ENCODE peak calls at places on chromosomes 5 and 9, in ten cellular contexts. S is choroid plexus epithelial cell, J is cardiac fibroblast, B is retinal pigment epithelial cell, D is GM12865, Q is brain microvascular endothelial cell, O is ovary, H is heart right ventricle, U is mammary epithelial cell, R is mucosa of descending colon. G is an unnamed sample.

GRCh38 chr5:13972029-13972428 is 27.5 kb upstream of the DNAH5 start:
- DNase-seq in R (no peak), H (no peak), S (no peak), B (no peak), Q (no peak), D (no peak), O (no peak), U (no peak), J (no peak), G (no peak)

GRCh38 chr9:38035873-38036272 is 33.2 kb downstream of the SHB start:
- DNase-seq in O (no peak), D (no peak), B (no peak), U (peak), Q (peak), S (peak), R (no peak), H (no peak), J (peak), G (peak)

GRCh38 chr9:69324549-69325401 is at the start of gene ENTREP1:
- DNase-seq in B (peak), J (peak), S (peak), H (peak), O (peak), D (no peak), Q (no peak), U (peak), R (peak), G (peak)

GRCh38 chr5:6495433-6496206 is 47.0 kb downstream of the UBE2QL1 start:
- DNase-seq in H (no peak), O (no peak), U (no peak), D (no peak), J (no peak), R (no peak), B (no peak), Q (no peak), S (no peak), G (no peak)

GRCh38 chr5:55497712-55498111 is 37.1 kb downstream of the PLPP1 start:
- DNase-seq in Q (no peak), U (no peak), O (no peak), H (no peak), D (no peak), S (no peak), J (no peak), R (no peak), B (no peak), G (no peak)

GRCh38 chr9:126261584-126262356 is 64.9 kb upstream of the MVB12B start:
- DNase-seq in S (peak), H (no peak), J (peak), U (no peak), R (no peak), B (no peak), O (no peak), D (no peak), Q (no peak), G (no peak)

GRCh38 chr5:121853853-121854252 is 2.2 kb downstream of the FTMT start:
- DNase-seq in B (no peak), Q (no peak), R (no peak), J (no peak), U (no peak), S (no peak), H (no peak), D (no peak), O (no peak), G (peak)

GRCh38 chr5:32506251-32506661 is 61.7 kb upstream of the ZFR start:
- DNase-seq in S (peak), B (no peak), J (peak), Q (no peak), D (no peak), O (no peak), H (peak), U (no peak), R (no peak), G (peak)

GRCh38 chr5:91409304-91409703 is 26.2 kb upstream of the ARRDC3 start:
- DNase-seq in O (no peak), H (no peak), S (no peak), J (no peak), Q (no peak), R (no peak), B (no peak), U (no peak), D (no peak), G (no peak)

GRCh38 chr9:6090811-6091210 is 75.4 kb upstream of the RANBP6 start:
- DNase-seq in D (no peak), U (no peak), J (no peak), B (no peak), S (no peak), R (no peak), O (no peak), Q (no peak), H (no peak), G (no peak)

GRCh38 chr5:51382759-51383493 is at the start of gene ISL1:
- DNase-seq in H (no peak), B (peak), O (no peak), J (peak), S (peak), U (peak), D (no peak), R (peak), Q (peak), G (peak)

GRCh38 chr9:76463211-76463610 is 4.2 kb downstream of the GCNT1 start:
- DNase-seq in Q (no peak), S (no peak), H (no peak), B (no peak), R (no peak), D (peak), U (no peak), O (no peak), J (no peak), G (no peak)

GRCh38 chr5:44345871-44346270 is 43.3 kb downstream of the FGF10 start:
- DNase-seq in J (no peak), H (no peak), Q (no peak), O (no peak), D (no peak), U (no peak), B (no peak), S (no peak), R (no peak), G (no peak)

GRCh38 chr5:57211039-57211438 is 37.2 kb downstream of the GPBP1 start:
- DNase-seq in U (no peak), O (no peak), R (no peak), J (no peak), S (no peak), H (no peak), Q (no peak), B (no peak), D (no peak), G (no peak)

GRCh38 chr5:157100140-157100679 is 8.6 kb downstream of the HAVCR2 start:
- DNase-seq in S (peak), H (no peak), B (no peak), Q (peak), U (no peak), J (peak), D (no peak), O (no peak), R (no peak), G (peak)

GRCh38 chr5:75550597-75550996 is 38.9 kb downstream of the POLK start:
- DNase-seq in U (no peak), S (no peak), Q (no peak), B (no peak), H (no peak), J (no peak), D (no peak), O (no peak), R (no peak), G (no peak)

GRCh38 chr5:9920696-9921095 is 290.5 kb upstream of the TAS2R1 start:
- DNase-seq in H (no peak), R (no peak), U (no peak), Q (no peak), D (peak), O (no peak), B (no peak), J (no peak), S (no peak), G (no peak)

GRCh38 chr9:3865373-3865772 is 339.6 kb upstream of the RFX3 start:
- DNase-seq in D (no peak), J (peak), S (no peak), U (peak), O (no peak), Q (no peak), B (no peak), R (no peak), H (no peak), G (peak)

GRCh38 chr5:141855265-141856029 is 22.8 kb downstream of the PCDH1 start:
- DNase-seq in J (no peak), Q (no peak), O (no peak), B (no peak), H (peak), D (no peak), U (no peak), S (no peak), R (no peak), G (no peak)

GRCh38 chr5:172102913-172103629 is 85.0 kb downstream of the STK10 start:
- DNase-seq in S (peak), B (peak), O (peak), R (peak), Q (peak), H (peak), U (peak), D (no peak), J (peak), G (peak)
- H3K4me3 ChIP-seq in S (peak), B (peak), O (no peak), R (no peak), Q (peak), H (no peak), U (no peak), D (no peak), J (peak), G (peak)

GRCh38 chr9:16868706-16869105 is 1.8 kb downstream of the BNC2 start:
- DNase-seq in S (peak), B (no peak), D (no peak), R (no peak), O (no peak), J (peak), U (no peak), H (no peak), Q (no peak), G (peak)
- H3K4me3 ChIP-seq in S (peak), B (peak), D (no peak), R (no peak), O (peak), J (peak), U (no peak), H (peak), Q (peak), G (peak)

GRCh38 chr9:133032171-133032570 is 1.4 kb downstream of the GTF3C5 start:
- DNase-seq in J (no peak), D (no peak), H (no peak), Q (no peak), U (no peak), R (no peak), O (no peak), S (no peak), B (no peak), G (no peak)
- H3K4me3 ChIP-seq in J (no peak), D (no peak), H (peak), Q (no peak), U (peak), R (no peak), O (no peak), S (peak), B (no peak), G (peak)

DNA sequence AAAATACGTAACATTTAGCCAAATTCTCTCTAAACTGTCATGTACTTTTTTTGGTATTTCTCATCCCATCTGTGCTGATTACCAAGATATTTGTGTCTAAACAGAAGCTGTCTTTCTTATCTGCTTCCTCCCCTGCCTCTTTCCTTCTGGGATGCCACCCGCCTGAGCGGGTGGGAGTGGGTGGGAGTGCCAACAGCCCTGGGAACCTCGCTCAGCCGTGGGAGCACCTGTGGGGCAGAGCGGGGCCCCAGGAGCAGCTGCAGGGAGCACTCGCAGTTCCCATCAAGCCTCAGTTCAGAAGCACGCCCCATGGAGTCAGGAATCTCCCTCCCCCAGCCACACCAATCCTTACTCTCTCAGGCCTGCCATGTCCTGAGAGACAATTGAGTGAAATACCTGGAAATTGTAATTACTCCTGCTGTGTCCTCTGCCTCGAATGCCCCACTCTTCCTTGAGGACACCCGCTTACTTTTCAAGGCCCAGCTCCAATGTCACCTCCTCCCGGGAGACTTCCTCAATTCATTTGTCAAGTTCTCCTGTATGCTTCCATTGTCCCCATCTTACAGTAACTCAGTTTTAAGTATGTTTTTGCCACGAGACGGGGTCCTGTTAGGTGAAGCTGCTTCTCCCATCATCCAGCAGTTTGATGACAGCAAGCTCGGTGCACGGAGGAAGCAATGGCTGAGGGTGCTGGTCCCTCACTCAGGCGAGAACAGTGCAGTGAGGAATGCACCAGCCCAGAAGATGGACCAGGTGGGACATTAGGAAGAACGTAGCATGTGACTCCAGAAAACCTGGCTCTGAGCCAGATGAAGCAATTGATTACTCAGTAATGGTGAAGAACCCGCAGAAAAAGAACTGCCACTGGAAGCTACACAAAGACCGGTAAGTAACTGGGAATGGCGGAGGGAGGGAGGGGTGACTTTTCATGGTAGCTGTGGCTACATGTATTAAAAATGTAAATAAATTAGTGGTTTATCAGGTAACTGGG is 275.0 kb downstream of the DENND1A start:
- DNase-seq in D (no peak), S (no peak), H (no peak), J (no peak), Q (no peak), R (no peak), O (no peak), U (no peak), B (no peak), G (no peak)
- H3K4me3 ChIP-seq in D (no peak), S (no peak), H (no peak), J (no peak), Q (no peak), R (no peak), O (no peak), U (no peak), B (no peak), G (no peak)

GRCh38 chr9:70452365-70452764 is 37.9 kb upstream of the KLF9 start:
- DNase-seq in R (no peak), B (no peak), O (no peak), Q (no peak), D (no peak), S (no peak), H (no peak), J (no peak), U (no peak), G (no peak)
- H3K4me3 ChIP-seq in R (no peak), B (no peak), O (no peak), Q (no peak), D (no peak), S (no peak), H (no peak), J (no peak), U (no peak), G (no peak)

DNA sequence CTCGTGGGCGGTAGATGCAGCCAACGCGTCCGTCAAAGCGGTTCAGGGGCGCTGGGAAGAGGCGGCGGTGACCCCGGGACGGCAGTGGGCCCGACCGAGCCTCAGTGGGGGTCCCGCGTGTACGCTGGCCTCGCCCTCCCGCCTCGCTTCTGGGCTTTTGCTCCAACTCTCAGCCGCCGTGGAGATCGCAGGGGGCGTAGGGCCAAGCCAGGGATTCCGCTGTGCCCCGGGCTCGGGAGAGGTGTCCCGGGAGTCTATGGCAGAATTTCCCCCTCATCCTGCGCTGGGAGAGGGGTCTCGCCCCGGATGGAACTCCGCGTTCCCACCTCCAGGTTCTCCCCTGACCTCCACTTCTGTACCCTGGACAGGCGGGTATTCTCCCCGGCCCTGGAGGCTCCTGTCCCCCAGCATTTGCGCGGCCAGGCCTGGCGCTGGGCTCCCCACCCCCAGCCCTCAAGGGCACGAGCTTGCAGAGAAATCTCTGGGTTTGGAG is 131.9 kb downstream of the MRPL36 start:
- DNase-seq in D (no peak), O (no peak), B (no peak), R (no peak), S (no peak), H (no peak), J (no peak), U (no peak), Q (no peak), G (no peak)
- H3K4me3 ChIP-seq in D (no peak), O (no peak), B (no peak), R (no peak), S (no peak), H (peak), J (no peak), U (no peak), Q (no peak), G (no peak)

DNA sequence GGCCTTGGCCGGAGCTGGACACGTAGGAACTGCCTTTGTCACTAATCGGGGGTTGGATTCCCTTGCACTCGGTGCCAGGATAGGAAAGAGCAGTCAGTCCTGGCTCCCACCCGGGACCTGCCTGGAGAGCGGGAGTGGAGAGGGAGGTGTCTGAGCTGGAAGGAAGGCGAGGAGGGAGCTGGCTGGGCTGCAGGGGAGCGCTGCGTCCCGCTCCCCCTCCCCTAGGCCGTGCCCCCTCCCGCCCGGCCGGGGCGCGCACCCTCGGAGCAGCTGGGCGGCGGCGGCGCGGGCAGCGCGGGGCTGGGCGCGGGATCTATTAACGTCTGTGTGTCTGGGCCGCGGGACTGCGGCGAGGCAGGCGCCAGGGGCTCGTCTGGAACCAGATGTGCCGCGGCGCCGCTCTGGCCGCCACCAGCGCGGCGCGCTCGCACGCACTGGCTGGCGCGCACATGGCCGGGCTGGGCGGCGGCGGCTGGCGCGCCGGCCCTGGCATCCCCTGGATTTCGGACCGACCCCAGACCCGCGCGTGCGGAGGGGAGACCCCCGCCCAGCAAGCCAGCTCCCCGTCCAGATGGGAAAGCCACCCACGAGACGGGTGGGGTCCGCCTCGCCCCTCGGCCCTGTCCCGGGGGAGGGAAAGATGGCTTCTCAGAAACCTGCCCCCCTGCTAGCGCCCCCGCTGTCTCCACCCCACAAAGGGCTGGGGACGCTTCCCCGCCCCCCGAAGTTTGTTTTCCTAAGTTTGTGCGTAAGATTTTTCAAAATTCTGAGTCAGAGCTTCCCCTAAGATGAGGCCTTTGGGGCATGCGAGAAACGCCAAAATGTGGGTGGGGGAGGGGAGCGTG is 31.9 kb downstream of the PRRX2 start:
- DNase-seq in Q (peak), O (peak), J (peak), S (peak), D (no peak), B (no peak), U (no peak), R (peak), H (peak), G (peak)
- H3K4me3 ChIP-seq in Q (peak), O (peak), J (peak), S (peak), D (no peak), B (peak), U (peak), R (no peak), H (peak), G (peak)

GRCh38 chr9:21804336-21804735 is 1.9 kb downstream of the MTAP start:
- DNase-seq in U (no peak), J (no peak), R (no peak), H (no peak), D (no peak), S (no peak), O (no peak), B (no peak), Q (no peak), G (no peak)
- H3K4me3 ChIP-seq in U (peak), J (peak), R (no peak), H (no peak), D (no peak), S (no peak), O (peak), B (peak), Q (peak), G (peak)

G was measured in adipocyte.